ENCODE peak calls at places on chromosomes 16 and 17, in nine cellular contexts. C is uterus; E is WTC11; M is left cardiac atrium; L is pancreas; I is K562; D is CD4-positive, alpha-beta T cell; Y is right lobe of liver; B is natural killer cell. R is an unnamed sample.

GRCh38 chr16:27642753-27643152 is 92.8 kb downstream of the KATNIP start:
- DNase-seq in C (no peak), E (peak), L (no peak), Y (no peak), I (peak), D (no peak), M (no peak), B (no peak), R (no peak)

GRCh38 chr17:40355123-40355803 is 9.3 kb downstream of the GJD3 start:
- DNase-seq in E (peak), L (peak), D (peak), Y (peak), I (peak), M (peak), B (peak), C (peak), R (peak)

GRCh38 chr16:12186774-12187335 is 210.3 kb downstream of the SNX29 start:
- DNase-seq in L (no peak), C (no peak), Y (peak), I (no peak), B (no peak), E (no peak), D (no peak), M (no peak), R (no peak)

GRCh38 chr17:8726951-8727555 is 17.6 kb downstream of the CCDC42 start:
- DNase-seq in M (peak), Y (no peak), I (no peak), D (no peak), E (no peak), B (no peak), C (no peak), L (no peak), R (peak)

GRCh38 chr16:74448990-74449389 is 27.7 kb upstream of the CLEC18B start:
- DNase-seq in B (no peak), D (no peak), Y (peak), L (no peak), I (peak), M (peak), C (peak), E (no peak), R (peak)

GRCh38 chr17:75894049-75894742 is 2.6 kb downstream of the TRIM65 start:
- DNase-seq in Y (no peak), C (peak), E (no peak), B (no peak), D (no peak), L (no peak), I (no peak), M (no peak), R (no peak)

GRCh38 chr17:12618557-12618956 is 47.1 kb upstream of the MYOCD start:
- DNase-seq in C (no peak), E (no peak), M (no peak), I (no peak), L (no peak), Y (no peak), D (no peak), B (no peak), R (no peak)

GRCh38 chr17:29677139-29677834 is 54.6 kb upstream of the CORO6 start:
- DNase-seq in I (no peak), C (peak), L (no peak), Y (no peak), D (no peak), B (no peak), M (peak), E (no peak), R (peak)

GRCh38 chr17:75267403-75268232 is 3.4 kb downstream of the MIF4GD start:
- DNase-seq in Y (no peak), E (peak), C (no peak), L (no peak), B (no peak), D (no peak), I (peak), M (no peak), R (no peak)

GRCh38 chr17:8861482-8862181 is 5.8 kb downstream of the PIK3R6 start:
- DNase-seq in B (no peak), D (no peak), E (no peak), I (no peak), L (no peak), M (no peak), C (no peak), Y (no peak), R (no peak)

GRCh38 chr17:81701288-81702071 is 1.7 kb upstream of the MRPL12 start:
- DNase-seq in I (peak), Y (no peak), L (no peak), B (no peak), M (no peak), E (no peak), D (no peak), C (no peak), R (no peak)

GRCh38 chr16:2177561-2177960 is 18.8 kb downstream of the CASKIN1 start:
- DNase-seq in M (no peak), I (no peak), L (no peak), C (no peak), B (no peak), D (no peak), Y (no peak), E (no peak), R (no peak)

GRCh38 chr16:66131156-66131807 is 235.2 kb upstream of the CDH5 start:
- DNase-seq in Y (no peak), C (no peak), E (no peak), D (no peak), M (no peak), I (no peak), B (no peak), L (no peak), R (no peak)

GRCh38 chr17:80110927-80111701 is 9.7 kb downstream of the GAA start:
- DNase-seq in L (peak), Y (no peak), B (no peak), E (peak), D (no peak), I (no peak), C (peak), M (no peak), R (no peak)

GRCh38 chr17:4152471-4152870 is 9.5 kb downstream of the CYB5D2 start:
- DNase-seq in B (no peak), C (no peak), Y (no peak), L (no peak), I (no peak), E (no peak), M (no peak), D (no peak), R (no peak)

GRCh38 chr16:73329363-73330306 is 281.7 kb upstream of the ZFHX3 start:
- DNase-seq in C (no peak), M (no peak), I (no peak), L (no peak), D (no peak), B (no peak), Y (no peak), E (peak), R (no peak)

GRCh38 chr16:11094075-11094593 is 149.8 kb downstream of the CLEC16A start:
- DNase-seq in L (no peak), D (no peak), B (no peak), M (no peak), Y (no peak), C (no peak), I (peak), E (no peak), R (no peak)

GRCh38 chr17:48873212-48873611 is 19.4 kb upstream of the ATP5MC1 start:
- DNase-seq in E (no peak), Y (no peak), D (no peak), L (no peak), B (no peak), M (peak), I (no peak), C (no peak), R (no peak)

GRCh38 chr17:9334536-9335446 is 240.8 kb downstream of the STX8 start:
- DNase-seq in D (no peak), L (no peak), B (no peak), C (no peak), I (no peak), M (no peak), E (no peak), Y (no peak), R (no peak)

GRCh38 chr16:2467301-2468141 is 3.6 kb upstream of the NTN3 start:
- DNase-seq in L (peak), D (no peak), C (peak), E (peak), Y (peak), M (peak), I (no peak), B (no peak), R (peak)

GRCh38 chr17:27991594-27991993 is 50.9 kb upstream of the NLK start:
- DNase-seq in L (no peak), B (no peak), C (no peak), M (no peak), D (no peak), I (no peak), E (no peak), Y (no peak), R (no peak)

GRCh38 chr16:86874141-86874540 is 295.8 kb downstream of the FOXL1 start:
- DNase-seq in D (no peak), B (peak), M (no peak), E (peak), C (no peak), L (no peak), I (peak), Y (no peak), R (no peak)

GRCh38 chr16:88922114-88922825 is 54.7 kb downstream of the CBFA2T3 start:
- DNase-seq in M (peak), C (peak), E (peak), L (peak), Y (peak), D (no peak), B (no peak), I (no peak), R (peak)

GRCh38 chr17:30921544-30922196 is at the start of gene ADAP2:
- DNase-seq in E (peak), L (peak), M (peak), C (peak), D (no peak), I (peak), B (no peak), Y (peak), R (no peak)

GRCh38 chr16:28977703-28978641 is 3.4 kb downstream of the SPNS1 start:
- DNase-seq in D (no peak), M (no peak), I (peak), L (no peak), C (no peak), E (peak), Y (no peak), B (no peak), R (no peak)

GRCh38 chr17:1834378-1835149 is 4.8 kb downstream of the RPA1 start:
- DNase-seq in D (no peak), E (no peak), B (no peak), C (no peak), L (no peak), I (no peak), Y (no peak), M (no peak), R (no peak)

GRCh38 chr17:18968945-18969887 is 17.3 kb downstream of the SLC5A10 start:
- DNase-seq in L (peak), Y (no peak), I (peak), E (no peak), M (peak), B (no peak), D (no peak), C (no peak), R (no peak)

GRCh38 chr17:7322520-7323194 is 6.5 kb downstream of the NEURL4 start:
- DNase-seq in E (no peak), Y (no peak), C (no peak), I (no peak), B (no peak), L (no peak), M (no peak), D (no peak), R (no peak)

GRCh38 chr16:75064403-75065148 is 52.0 kb downstream of the LDHD start:
- DNase-seq in M (no peak), Y (peak), C (no peak), B (no peak), D (no peak), E (no peak), L (no peak), I (no peak), R (no peak)

GRCh38 chr17:57541472-57542394 is 203.4 kb downstream of the CCDC182 start:
- DNase-seq in E (no peak), Y (no peak), D (no peak), L (no peak), M (peak), B (no peak), I (peak), C (peak), R (peak)

GRCh38 chr17:9151091-9151490 is 129.8 kb downstream of the NTN1 start:
- DNase-seq in D (no peak), Y (no peak), B (no peak), I (no peak), M (no peak), E (no peak), L (no peak), C (no peak), R (no peak)

GRCh38 chr16:11139624-11140375 is 116.2 kb downstream of the SOCS1 start:
- DNase-seq in M (no peak), I (no peak), L (no peak), E (no peak), D (peak), C (no peak), B (no peak), Y (no peak), R (no peak)

GRCh38 chr16:66921758-66922450 is 3.2 kb upstream of the CDH16 start:
- DNase-seq in C (no peak), L (no peak), M (no peak), I (no peak), E (no peak), D (no peak), Y (no peak), B (no peak), R (no peak)

GRCh38 chr17:64097196-64097936 is 32.6 kb downstream of the ERN1 start:
- DNase-seq in E (no peak), Y (no peak), I (no peak), B (no peak), C (peak), L (no peak), M (no peak), D (no peak), R (no peak)

GRCh38 chr17:50034504-50035364 is 21.2 kb upstream of the ITGA3 start:
- DNase-seq in E (no peak), Y (no peak), D (no peak), L (no peak), B (no peak), C (no peak), M (no peak), I (no peak), R (no peak)

GRCh38 chr16:56425439-56425832 is at the start of gene AMFR:
- DNase-seq in B (peak), C (peak), I (peak), E (peak), M (peak), L (peak), Y (peak), D (peak), R (no peak)

GRCh38 chr17:7803981-7804380 is 30.0 kb upstream of the KDM6B start:
- DNase-seq in I (no peak), M (no peak), L (peak), Y (no peak), D (no peak), C (no peak), B (no peak), E (no peak), R (no peak)